ENCODE peak calls at places on chromosomes 3 and 15, in five cellular contexts. Z is CD4-positive, alpha-beta T cell; I is lower lobe of right lung; D is IMR-90; C is neural progenitor cell. A is an unnamed sample. For H3K27me3, the result is how much of the 10 kb centered on the place peaks cover.

GRCh38 chr15:99439524-99439835 is 126.3 kb upstream of the MEF2A start:
- DNase-seq in D (no peak), Z (no peak), C (no peak), I (no peak), A (no peak)

GRCh38 chr15:31511707-31512310 is 185.2 kb downstream of the KLF13 start:
- DNase-seq in C (no peak), Z (peak), D (no peak), I (no peak), A (peak)

GRCh38 chr3:10945683-10946287 is 46.8 kb upstream of the SLC6A1 start:
- DNase-seq in I (peak), Z (peak), C (peak), D (peak), A (peak)

GRCh38 chr3:43531835-43532234 is 90.0 kb downstream of the ANO10 start:
- DNase-seq in C (no peak), D (peak), Z (no peak), I (no peak), A (no peak)

GRCh38 chr15:64580696-64581407 is 120.5 kb downstream of the ZNF609 start:
- DNase-seq in I (no peak), C (no peak), Z (no peak), D (no peak), A (no peak)

GRCh38 chr3:122948398-122948797 is 79.2 kb downstream of the SEMA5B start:
- DNase-seq in Z (no peak), D (no peak), C (peak), I (no peak), A (no peak)

GRCh38 chr3:184255291-184256039 is 5.9 kb downstream of the CAMK2N2 start:
- DNase-seq in C (no peak), Z (no peak), I (no peak), D (no peak), A (no peak)

GRCh38 chr3:134463676-134464611 is 21.8 kb downstream of the ANAPC13 start:
- DNase-seq in I (no peak), D (peak), Z (no peak), C (peak), A (no peak)

DNA sequence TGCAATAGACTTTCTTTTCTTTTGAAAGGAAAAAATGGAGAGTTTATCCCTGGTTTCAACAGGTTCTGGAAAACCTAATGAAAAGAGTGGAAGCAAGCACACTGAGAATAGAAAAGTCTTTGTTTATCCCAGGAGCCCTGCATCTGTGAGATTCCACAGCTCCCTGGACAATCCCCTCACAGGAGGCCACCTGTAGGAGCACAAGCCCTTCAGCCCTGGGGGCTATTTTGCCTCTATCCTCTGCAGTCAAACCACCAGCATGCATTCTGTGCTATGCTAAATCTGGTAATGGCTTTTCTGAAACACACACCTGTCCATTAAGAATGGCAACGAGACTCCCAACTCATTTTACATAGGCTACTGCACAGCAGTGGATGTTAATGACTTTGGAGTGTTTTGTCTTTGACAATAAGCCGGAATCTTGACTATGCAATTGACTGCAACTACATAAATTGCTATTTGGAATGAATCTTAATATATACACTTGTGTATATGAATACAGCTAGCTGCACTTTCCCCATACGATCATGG is 369.4 kb downstream of the NR2F2 start:
- DNase-seq in C (peak), I (no peak), D (no peak), Z (no peak), A (no peak)
- H3K27me3 ChIP-seq in C (under half), I (under half), D (under half), Z (under half), A (under half)

DNA sequence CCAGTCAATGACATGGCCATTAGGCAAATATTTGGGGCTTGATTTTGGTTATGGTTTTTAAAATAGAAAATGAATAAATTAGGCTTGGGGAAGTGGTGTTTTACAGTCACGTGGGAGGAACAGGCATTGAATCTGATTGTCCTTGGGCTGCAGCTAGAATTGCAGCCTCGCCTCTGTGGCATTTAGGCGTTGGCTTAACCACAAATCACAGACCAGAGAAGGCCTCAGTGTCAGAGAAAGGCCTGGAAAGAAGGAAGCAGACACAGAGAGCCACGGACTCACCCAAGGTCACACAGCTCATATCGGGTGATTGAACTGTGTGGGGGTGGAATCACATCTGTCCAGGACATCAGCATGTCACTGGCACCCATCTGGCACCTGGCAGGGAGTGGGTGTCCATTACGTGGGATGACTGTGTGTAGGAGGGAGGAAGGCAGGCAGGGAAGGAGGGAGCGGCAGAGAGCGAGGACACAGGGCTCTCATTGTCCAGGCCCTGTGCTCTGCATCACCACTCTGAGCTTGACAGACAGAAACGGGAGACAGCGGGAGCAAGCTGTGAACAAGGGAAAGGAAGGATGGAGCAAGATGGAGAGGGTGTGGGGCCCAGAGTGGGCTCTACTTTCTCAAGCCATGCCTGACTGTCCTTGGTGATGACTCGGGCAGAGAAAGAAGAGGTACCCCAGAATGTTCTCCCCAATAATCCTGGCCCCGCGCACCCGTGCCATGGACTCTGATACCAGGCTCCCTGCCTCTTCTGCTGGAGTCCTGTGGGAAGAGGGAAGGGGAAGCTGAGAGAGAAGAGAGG is 186.4 kb downstream of the FAM43A start:
- DNase-seq in I (no peak), Z (no peak), D (peak), C (no peak), A (no peak)
- H3K27me3 ChIP-seq in I (under half), Z (under half), D (under half), C (under half), A (under half)

GRCh38 chr3:113533534-113533892 is 1.2 kb downstream of the SIDT1 start:
- DNase-seq in C (no peak), Z (no peak), D (no peak), I (no peak), A (peak)
- H3K27me3 ChIP-seq in C (half or more), Z (under half), D (half or more), I (under half), A (under half)

GRCh38 chr15:74121858-74122257 is 8.5 kb upstream of the ISLR2 start:
- DNase-seq in C (no peak), D (no peak), I (no peak), Z (no peak), A (no peak)

GRCh38 chr15:74122403-74123130 is 7.8 kb upstream of the ISLR2 start:
- DNase-seq in D (no peak), Z (no peak), C (no peak), I (no peak), A (no peak)

GRCh38 chr15:74123131-74123429 is 7.3 kb upstream of the ISLR2 start:
- DNase-seq in D (no peak), C (peak), I (no peak), Z (no peak), A (no peak)

GRCh38 chr15:74124196-74124595 is 6.2 kb upstream of the ISLR2 start:
- DNase-seq in Z (no peak), I (no peak), C (no peak), D (no peak), A (no peak)

DNA sequence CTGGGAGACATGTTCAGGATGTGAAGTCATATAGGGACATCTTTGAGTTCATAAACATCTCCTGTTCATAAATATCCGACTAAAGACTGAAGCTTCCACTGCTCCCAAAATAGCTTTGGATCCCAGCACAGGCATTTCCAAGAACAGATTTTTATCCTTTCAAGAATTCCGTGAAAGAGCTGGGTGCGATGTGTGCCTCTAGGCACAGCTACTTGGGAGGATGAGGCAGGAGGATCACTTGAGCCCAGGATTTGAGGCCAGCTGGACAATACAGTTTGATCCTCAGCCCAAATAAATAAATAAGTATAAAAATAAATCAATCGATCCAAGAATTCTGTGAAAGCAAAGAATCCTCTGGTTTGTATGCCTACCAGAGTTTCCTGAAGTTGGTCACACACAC is 6.7 kb upstream of the ISLR2 start:
- DNase-seq in C (no peak), I (no peak), D (no peak), Z (no peak), A (no peak)
- H3K27me3 ChIP-seq in C (half or more), I (half or more), D (half or more), Z (under half), A (under half)

GRCh38 chr3:30277494-30277893 is 328.9 kb upstream of the TGFBR2 start:
- DNase-seq in Z (no peak), D (no peak), C (no peak), I (no peak), A (no peak)

GRCh38 chr3:30268288-30268687 is 338.1 kb upstream of the TGFBR2 start:
- DNase-seq in C (no peak), D (no peak), Z (no peak), I (no peak), A (no peak)

GRCh38 chr3:30271781-30272180 is 334.6 kb upstream of the TGFBR2 start:
- DNase-seq in D (no peak), C (no peak), I (no peak), Z (no peak), A (no peak)

GRCh38 chr3:30269751-30270445 is 336.5 kb upstream of the TGFBR2 start:
- DNase-seq in D (no peak), C (no peak), I (no peak), Z (no peak), A (no peak)

DNA sequence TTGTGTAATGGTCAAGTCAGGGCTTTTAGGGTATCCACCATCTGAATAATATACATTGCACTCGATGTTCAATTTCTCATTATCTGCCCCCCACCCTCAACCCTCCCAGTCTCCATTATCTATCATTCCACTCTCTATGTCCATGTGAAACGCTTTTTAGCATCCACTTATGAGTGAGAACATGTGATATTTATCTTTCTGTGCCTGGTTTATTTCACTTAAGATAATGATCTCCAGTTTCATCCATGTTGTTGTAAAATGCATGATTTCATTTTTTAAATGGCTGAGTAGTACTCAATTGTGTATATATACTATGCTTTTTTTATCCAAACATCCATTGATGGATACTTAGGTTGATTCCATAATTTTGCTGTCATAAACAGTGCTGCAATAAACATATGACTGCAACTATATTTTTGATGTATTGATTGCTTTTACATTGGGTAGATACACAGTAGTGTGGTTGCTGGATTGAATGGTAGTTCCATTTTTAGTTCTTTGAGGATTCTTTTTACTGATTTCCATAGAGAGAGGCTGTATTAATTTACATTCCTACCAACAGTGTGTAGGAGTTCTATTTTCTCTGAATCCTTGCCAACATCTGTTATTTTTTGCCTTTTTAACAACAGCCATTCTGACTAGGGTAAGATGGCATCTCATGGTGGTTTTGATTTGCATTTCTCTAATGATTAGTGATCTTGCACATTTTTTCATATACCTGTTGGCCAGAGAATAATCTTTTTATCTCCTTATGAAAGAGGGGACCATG is 332.9 kb upstream of the TGFBR2 start:
- DNase-seq in D (peak), C (no peak), I (no peak), Z (no peak), A (no peak)
- H3K27me3 ChIP-seq in D (under half), C (under half), I (under half), Z (under half), A (under half)

GRCh38 chr15:79290642-79291275 is 8.2 kb downstream of the ANKRD34C start:
- DNase-seq in D (no peak), C (no peak), I (no peak), Z (no peak), A (no peak)
- H3K27me3 ChIP-seq in D (under half), C (half or more), I (under half), Z (under half), A (under half)

GRCh38 chr3:49872801-49873281 is 3.1 kb upstream of the CAMKV start:
- DNase-seq in D (no peak), Z (peak), I (no peak), C (no peak), A (no peak)
- H3K27me3 ChIP-seq in D (half or more), Z (under half), I (under half), C (under half), A (under half)

GRCh38 chr3:138355071-138355470 is 6.7 kb downstream of the MRAS start:
- DNase-seq in I (no peak), Z (no peak), C (no peak), D (no peak), A (no peak)
- H3K27me3 ChIP-seq in I (under half), Z (under half), C (under half), D (under half), A (under half)

A was measured in CD8-positive, alpha-beta memory T cell.